ENCODE peak calls at places on chromosomes 4 and X, in five cellular contexts. T, C, V, G and U are unnamed samples.

GRCh38 chr4:153464068-153464467 is 2.1 kb upstream of the TMEM131L start:
- DNase-seq in V (no peak), C (no peak), T (no peak), G (peak; percentile 12), U (no peak)

GRCh38 chrX:119156241-119156640 is 28.6 kb upstream of the KIAA1210 start:
- DNase-seq in C (no peak), T (no peak), V (no peak), G (peak; percentile 5), U (no peak)

GRCh38 chr4:172869621-172870268 is 298.9 kb upstream of the GALNT7 start:
- DNase-seq in C (no peak), V (no peak), G (no peak), T (no peak), U (no peak)

GRCh38 chr4:186472948-186473347 is 82.4 kb downstream of the MTNR1A start:
- DNase-seq in T (peak; percentile 66), C (no peak), G (peak; percentile 52), V (no peak), U (peak; percentile 26)

GRCh38 chrX:64885850-64886249 is 90.4 kb downstream of the ZC4H2 start:
- DNase-seq in V (no peak), C (no peak), T (no peak), G (no peak), U (no peak)

GRCh38 chr4:1199556-1200331 is 27.4 kb upstream of the SPON2 start:
- DNase-seq in G (no peak), V (peak; percentile 26), T (no peak), C (no peak), U (peak; percentile 2)

GRCh38 chrX:20059467-20060128 is 57.1 kb downstream of the MAP7D2 start:
- DNase-seq in V (no peak), T (no peak), C (no peak), G (no peak), U (no peak)

GRCh38 chr4:39502034-39502658 is 25.1 kb downstream of the UGDH start:
- DNase-seq in C (no peak), G (peak; percentile 89), T (peak; percentile 27), V (no peak), U (no peak)

GRCh38 chr4:48109413-48110263 is 24.4 kb downstream of the TXK start:
- DNase-seq in C (no peak), V (no peak), T (peak; percentile 48), G (peak; percentile 57), U (peak; percentile 71)

GRCh38 chr4:110735691-110736090 is 112.8 kb upstream of the PITX2 start:
- DNase-seq in G (no peak), C (no peak), T (peak; percentile 31), V (no peak), U (peak; percentile 13)

GRCh38 chrX:139766545-139766983 is 58.6 kb upstream of the MCF2 start:
- DNase-seq in V (no peak), C (no peak), T (no peak), G (no peak), U (no peak)

GRCh38 chr4:118395057-118395679 is 42.4 kb upstream of the PRSS12 start:
- DNase-seq in T (no peak), C (no peak), G (no peak), V (no peak), U (no peak)

GRCh38 chr4:178320003-178320402 is 877.8 kb upstream of the AGA start:
- DNase-seq in G (no peak), T (no peak), C (no peak), V (no peak), U (no peak)

GRCh38 chr4:28973591-28974350 is 1746.4 kb upstream of the PCDH7 start:
- DNase-seq in T (no peak), C (no peak), G (peak; percentile 26), V (no peak), U (peak; percentile 4)

GRCh38 chr4:28654618-28655017 is 1794.0 kb downstream of the STIM2 start:
- DNase-seq in T (no peak), V (no peak), C (no peak), G (no peak), U (no peak)

GRCh38 chrX:1464282-1465131 is 11.8 kb upstream of the ASMTL start:
- DNase-seq in T (no peak), V (no peak), G (no peak), C (no peak), U (no peak)

GRCh38 chrX:119685225-119686066 is 7.5 kb downstream of the SEPTIN6 start:
- DNase-seq in V (no peak), G (no peak), T (no peak), C (no peak), U (no peak)

GRCh38 chr4:26058537-26058936 is 144.5 kb downstream of the SMIM20 start:
- DNase-seq in T (no peak), G (no peak), V (no peak), C (no peak), U (peak; percentile 26)

GRCh38 chrX:77298790-77299189 is 148.4 kb upstream of the FGF16 start:
- DNase-seq in G (no peak), V (no peak), C (no peak), T (no peak), U (no peak)

GRCh38 chr4:8533274-8533865 is 46.8 kb upstream of the GPR78 start:
- DNase-seq in V (no peak), T (no peak), G (no peak), C (no peak), U (no peak)

GRCh38 chrX:75038925-75039324 is 113.7 kb upstream of the NEXMIF start:
- DNase-seq in T (peak; percentile 21), V (no peak), C (no peak), G (peak; percentile 30), U (no peak)

GRCh38 chr4:153067376-153067775 is 131.3 kb downstream of the FHDC1 start:
- DNase-seq in T (peak; percentile 15), G (no peak), V (no peak), C (no peak), U (peak; percentile 85)

GRCh38 chr4:124414641-124415040 is 297.9 kb downstream of the ANKRD50 start:
- DNase-seq in T (peak; percentile 6), C (no peak), V (no peak), G (peak; percentile 39), U (no peak)

GRCh38 chr4:8306511-8307021 is 37.0 kb downstream of the HTRA3 start:
- DNase-seq in T (peak; percentile 24), C (no peak), V (peak; percentile 53), G (no peak), U (no peak)

GRCh38 chr4:2243682-2244380 is 1.9 kb upstream of the HAUS3 start:
- DNase-seq in T (peak; percentile 65), V (peak; percentile 67), G (peak; percentile 45), C (no peak), U (peak; percentile 52)

GRCh38 chr4:35541146-35541887 is 703.0 kb downstream of the ARAP2 start:
- DNase-seq in G (no peak), C (no peak), T (no peak), V (peak; percentile 14), U (no peak)

GRCh38 chr4:81166431-81166830 is 48.6 kb downstream of the PRKG2 start:
- DNase-seq in G (peak; percentile 63), T (no peak), C (no peak), V (no peak), U (no peak)

GRCh38 chr4:17544205-17544604 is 29.2 kb downstream of the CLRN2 start:
- DNase-seq in G (no peak), V (no peak), T (no peak), C (no peak), U (peak; percentile 31)

GRCh38 chr4:148288448-148288847 is 153.8 kb downstream of the NR3C2 start:
- DNase-seq in V (peak; percentile 84), T (no peak), G (no peak), C (no peak), U (no peak)

GRCh38 chrX:48676106-48676892 is 7.3 kb upstream of the WAS start:
- DNase-seq in C (peak; percentile 76), T (peak; percentile 92), G (peak; percentile 75), V (peak; percentile 93), U (peak; percentile 94)

GRCh38 chr4:169810325-169811323 is 52.9 kb upstream of the HPF1 start:
- DNase-seq in T (peak; percentile 87), G (peak; percentile 91), V (no peak), C (no peak), U (peak; percentile 88)

GRCh38 chr4:151678048-151678853 is 82.6 kb downstream of the GATB start:
- DNase-seq in C (no peak), V (no peak), G (no peak), T (no peak), U (no peak)

GRCh38 chr4:48557478-48557877 is 67.4 kb downstream of the ZAR1 start:
- DNase-seq in C (no peak), T (peak; percentile 4), V (no peak), G (no peak), U (no peak)